ENCODE peak calls at places on chromosomes 3 and 15, in five cellular contexts. One of them, this sample, is unnamed.

GRCh38 chr3:43872301-43872700 is 181.6 kb downstream of the ABHD5 start:
- DNase-seq in activated CD8-positive, alpha-beta T cell treated with anti-CD3 and anti-CD28 coated beads for 36 hours: no peak
- DNase-seq in dorsolateral prefrontal cortex: no peak
- DNase-seq in H1: no peak
- DNase-seq in progenitor cell of endocrine pancreas: no peak
- DNase-seq in this sample: no peak

GRCh38 chr3:169173231-169173630 is 490.3 kb downstream of the MECOM start:
- DNase-seq in dorsolateral prefrontal cortex: no peak
- DNase-seq in activated CD8-positive, alpha-beta T cell treated with anti-CD3 and anti-CD28 coated beads for 36 hours: no peak
- DNase-seq in H1: no peak
- DNase-seq in progenitor cell of endocrine pancreas: no peak
- DNase-seq in this sample: no peak

GRCh38 chr3:81643721-81644120 is 117.7 kb downstream of the GBE1 start:
- DNase-seq in activated CD8-positive, alpha-beta T cell treated with anti-CD3 and anti-CD28 coated beads for 36 hours: no peak
- DNase-seq in H1: no peak
- DNase-seq in dorsolateral prefrontal cortex: no peak
- DNase-seq in progenitor cell of endocrine pancreas: no peak
- DNase-seq in this sample: no peak

GRCh38 chr15:50794102-50794501 is 28.6 kb upstream of the SPPL2A start:
- DNase-seq in H1: no peak
- DNase-seq in activated CD8-positive, alpha-beta T cell treated with anti-CD3 and anti-CD28 coated beads for 36 hours: no peak
- DNase-seq in dorsolateral prefrontal cortex: no peak
- DNase-seq in progenitor cell of endocrine pancreas: no peak
- DNase-seq in this sample: no peak

GRCh38 chr3:186381424-186382216 is 19.6 kb upstream of the DGKG start:
- DNase-seq in progenitor cell of endocrine pancreas: no peak
- DNase-seq in H1: no peak
- DNase-seq in activated CD8-positive, alpha-beta T cell treated with anti-CD3 and anti-CD28 coated beads for 36 hours: no peak
- DNase-seq in dorsolateral prefrontal cortex: no peak
- DNase-seq in this sample: no peak

GRCh38 chr3:125684199-125684598 is 88.9 kb upstream of the OSBPL11 start:
- DNase-seq in dorsolateral prefrontal cortex: no peak
- DNase-seq in activated CD8-positive, alpha-beta T cell treated with anti-CD3 and anti-CD28 coated beads for 36 hours: no peak
- DNase-seq in progenitor cell of endocrine pancreas: no peak
- DNase-seq in H1: peak
- DNase-seq in this sample: no peak

GRCh38 chr3:24270204-24270671 is 224.4 kb downstream of the THRB start:
- DNase-seq in activated CD8-positive, alpha-beta T cell treated with anti-CD3 and anti-CD28 coated beads for 36 hours: no peak
- DNase-seq in H1: no peak
- DNase-seq in progenitor cell of endocrine pancreas: no peak
- DNase-seq in dorsolateral prefrontal cortex: no peak
- DNase-seq in this sample: no peak

GRCh38 chr3:109098245-109098644 is 19.7 kb downstream of the MORC1 start:
- DNase-seq in progenitor cell of endocrine pancreas: no peak
- DNase-seq in dorsolateral prefrontal cortex: no peak
- DNase-seq in activated CD8-positive, alpha-beta T cell treated with anti-CD3 and anti-CD28 coated beads for 36 hours: peak
- DNase-seq in H1: no peak
- DNase-seq in this sample: no peak

GRCh38 chr3:14256046-14256445 is 77.4 kb downstream of the LSM3 start:
- DNase-seq in progenitor cell of endocrine pancreas: no peak
- DNase-seq in dorsolateral prefrontal cortex: no peak
- DNase-seq in H1: no peak
- DNase-seq in activated CD8-positive, alpha-beta T cell treated with anti-CD3 and anti-CD28 coated beads for 36 hours: no peak
- DNase-seq in this sample: no peak

GRCh38 chr3:196486263-196486662 is 17.3 kb downstream of the RNF168 start:
- DNase-seq in dorsolateral prefrontal cortex: no peak
- DNase-seq in activated CD8-positive, alpha-beta T cell treated with anti-CD3 and anti-CD28 coated beads for 36 hours: peak
- DNase-seq in progenitor cell of endocrine pancreas: no peak
- DNase-seq in H1: no peak
- DNase-seq in this sample: no peak
- TF ChIP-seq CTCF in dorsolateral prefrontal cortex: no peak
- TF ChIP-seq CTCF in activated CD8-positive, alpha-beta T cell treated with anti-CD3 and anti-CD28 coated beads for 36 hours: peak
- TF ChIP-seq CTCF in progenitor cell of endocrine pancreas: peak
- TF ChIP-seq CTCF in H1: peak
- TF ChIP-seq CTCF in this sample: peak

GRCh38 chr3:136377499-136377898 is 127.4 kb downstream of the PCCB start:
- DNase-seq in H1: no peak
- DNase-seq in activated CD8-positive, alpha-beta T cell treated with anti-CD3 and anti-CD28 coated beads for 36 hours: no peak
- DNase-seq in dorsolateral prefrontal cortex: no peak
- DNase-seq in progenitor cell of endocrine pancreas: no peak
- DNase-seq in this sample: no peak
- TF ChIP-seq CTCF in H1: no peak
- TF ChIP-seq CTCF in activated CD8-positive, alpha-beta T cell treated with anti-CD3 and anti-CD28 coated beads for 36 hours: no peak
- TF ChIP-seq CTCF in dorsolateral prefrontal cortex: no peak
- TF ChIP-seq CTCF in progenitor cell of endocrine pancreas: no peak
- TF ChIP-seq CTCF in this sample: no peak

GRCh38 chr3:68018275-68018674 is 363.9 kb upstream of the SUCLG2 start:
- DNase-seq in dorsolateral prefrontal cortex: no peak
- DNase-seq in H1: no peak
- DNase-seq in progenitor cell of endocrine pancreas: no peak
- DNase-seq in activated CD8-positive, alpha-beta T cell treated with anti-CD3 and anti-CD28 coated beads for 36 hours: no peak
- DNase-seq in this sample: no peak

GRCh38 chr3:68017069-68017468 is 362.7 kb upstream of the SUCLG2 start:
- DNase-seq in activated CD8-positive, alpha-beta T cell treated with anti-CD3 and anti-CD28 coated beads for 36 hours: no peak
- DNase-seq in dorsolateral prefrontal cortex: no peak
- DNase-seq in H1: no peak
- DNase-seq in progenitor cell of endocrine pancreas: no peak
- DNase-seq in this sample: no peak
- TF ChIP-seq CTCF in activated CD8-positive, alpha-beta T cell treated with anti-CD3 and anti-CD28 coated beads for 36 hours: no peak
- TF ChIP-seq CTCF in dorsolateral prefrontal cortex: no peak
- TF ChIP-seq CTCF in H1: no peak
- TF ChIP-seq CTCF in progenitor cell of endocrine pancreas: no peak
- TF ChIP-seq CTCF in this sample: no peak

GRCh38 chr3:106331636-106332035 is 462.8 kb upstream of the CBLB start:
- DNase-seq in activated CD8-positive, alpha-beta T cell treated with anti-CD3 and anti-CD28 coated beads for 36 hours: no peak
- DNase-seq in H1: no peak
- DNase-seq in dorsolateral prefrontal cortex: no peak
- DNase-seq in progenitor cell of endocrine pancreas: no peak
- DNase-seq in this sample: no peak
- TF ChIP-seq CTCF in activated CD8-positive, alpha-beta T cell treated with anti-CD3 and anti-CD28 coated beads for 36 hours: no peak
- TF ChIP-seq CTCF in H1: no peak
- TF ChIP-seq CTCF in dorsolateral prefrontal cortex: no peak
- TF ChIP-seq CTCF in progenitor cell of endocrine pancreas: no peak
- TF ChIP-seq CTCF in this sample: no peak

GRCh38 chr3:8712871-8713360 is 20.7 kb upstream of the CAV3 start:
- DNase-seq in progenitor cell of endocrine pancreas: no peak
- DNase-seq in activated CD8-positive, alpha-beta T cell treated with anti-CD3 and anti-CD28 coated beads for 36 hours: no peak
- DNase-seq in H1: no peak
- DNase-seq in dorsolateral prefrontal cortex: no peak
- DNase-seq in this sample: peak

GRCh38 chr3:8709287-8709686 is 24.3 kb upstream of the CAV3 start:
- DNase-seq in progenitor cell of endocrine pancreas: no peak
- DNase-seq in dorsolateral prefrontal cortex: no peak
- DNase-seq in H1: no peak
- DNase-seq in activated CD8-positive, alpha-beta T cell treated with anti-CD3 and anti-CD28 coated beads for 36 hours: no peak
- DNase-seq in this sample: no peak

GRCh38 chr3:8709801-8710524 is 23.6 kb upstream of the CAV3 start:
- DNase-seq in progenitor cell of endocrine pancreas: no peak
- DNase-seq in H1: no peak
- DNase-seq in activated CD8-positive, alpha-beta T cell treated with anti-CD3 and anti-CD28 coated beads for 36 hours: no peak
- DNase-seq in dorsolateral prefrontal cortex: no peak
- DNase-seq in this sample: no peak

GRCh38 chr3:8712045-8712870 is 21.3 kb upstream of the CAV3 start:
- DNase-seq in progenitor cell of endocrine pancreas: no peak
- DNase-seq in activated CD8-positive, alpha-beta T cell treated with anti-CD3 and anti-CD28 coated beads for 36 hours: no peak
- DNase-seq in H1: no peak
- DNase-seq in dorsolateral prefrontal cortex: peak
- DNase-seq in this sample: peak

DNA sequence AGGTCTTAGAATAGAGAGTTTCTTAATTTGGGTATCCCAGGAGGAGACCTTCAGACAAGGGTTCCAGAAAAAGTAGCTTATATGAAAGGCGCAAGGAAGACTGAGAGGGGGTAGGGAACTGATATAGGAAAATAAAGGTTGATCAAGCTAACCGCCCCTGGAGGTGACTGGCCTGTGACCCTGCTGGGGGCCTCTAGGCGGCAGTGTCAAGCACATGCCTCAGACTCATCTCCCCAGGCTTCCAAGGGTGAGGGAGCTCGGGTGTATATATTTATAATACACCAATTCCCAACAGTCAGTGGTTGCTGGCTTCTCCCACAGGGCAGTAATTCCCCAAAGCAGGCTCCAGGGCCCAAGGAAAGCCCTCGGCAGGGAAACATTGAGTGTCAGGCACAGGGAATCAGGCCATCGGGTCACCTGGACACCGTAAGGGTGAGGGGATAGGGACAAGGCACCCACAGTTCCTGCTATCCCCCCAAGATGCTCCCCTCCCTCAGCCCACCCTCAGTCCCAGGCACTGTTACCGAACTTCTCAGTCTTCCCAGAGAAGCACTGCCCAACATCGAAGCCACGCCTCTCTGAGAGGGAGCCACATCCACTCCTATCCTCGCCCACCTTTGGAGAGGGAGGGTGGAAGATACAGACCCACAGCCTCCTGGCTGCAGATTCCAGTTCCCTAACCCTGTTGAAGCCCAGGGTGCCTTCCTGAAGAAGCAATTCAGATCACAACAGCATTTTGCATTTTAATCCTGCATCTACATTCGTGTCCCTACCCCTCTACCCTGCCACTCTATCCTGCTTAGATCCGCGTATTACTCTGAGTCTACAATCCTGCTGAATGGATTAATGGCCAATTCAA is 19.5 kb upstream of the CAV3 start:
- DNase-seq in progenitor cell of endocrine pancreas: no peak
- DNase-seq in H1: no peak
- DNase-seq in activated CD8-positive, alpha-beta T cell treated with anti-CD3 and anti-CD28 coated beads for 36 hours: peak
- DNase-seq in dorsolateral prefrontal cortex: no peak
- DNase-seq in this sample: peak
- TF ChIP-seq CTCF in progenitor cell of endocrine pancreas: peak
- TF ChIP-seq CTCF in H1: peak
- TF ChIP-seq CTCF in activated CD8-positive, alpha-beta T cell treated with anti-CD3 and anti-CD28 coated beads for 36 hours: peak
- TF ChIP-seq CTCF in dorsolateral prefrontal cortex: no peak
- TF ChIP-seq CTCF in this sample: peak

This sample was measured in GM13976.